ENCODE peak calls at places on chromosome 17, in five cellular contexts. L is transverse colon, O is lower lobe of right lung, Y is tibial nerve, A is IMR-90. S is an unnamed sample. For H3K9me3, the result is how much of the 10 kb centered on the place peaks cover.

GRCh38 chr17:47879028-47879585 is 16.9 kb upstream of the SP2 start:
- DNase-seq in O (no peak), Y (no peak), L (no peak), A (peak), S (no peak)

GRCh38 chr17:50127661-50128361 is 2.1 kb downstream of the SAMD14 start:
- DNase-seq in Y (no peak), O (no peak), L (no peak), A (peak), S (no peak)

GRCh38 chr17:28427372-28427771 is 21.4 kb upstream of the SLC46A1 start:
- DNase-seq in L (no peak), A (peak), Y (no peak), O (no peak), S (no peak)

GRCh38 chr17:8843344-8843743 is 24.1 kb downstream of the PIK3R6 start:
- DNase-seq in O (no peak), Y (no peak), A (no peak), L (no peak), S (no peak)

GRCh38 chr17:5821057-5821456 is 236.7 kb upstream of the NLRP1 start:
- DNase-seq in Y (no peak), A (peak), L (no peak), O (no peak), S (no peak)

GRCh38 chr17:58383892-58384462 is 32.0 kb upstream of the SUPT4H1 start:
- DNase-seq in L (no peak), Y (no peak), O (no peak), A (no peak), S (no peak)

GRCh38 chr17:40087903-40088718 is 12.3 kb downstream of the NR1D1 start:
- DNase-seq in O (no peak), Y (no peak), A (no peak), L (no peak), S (no peak)

GRCh38 chr17:15257316-15257925 is 7.7 kb downstream of the PMP22 start:
- DNase-seq in Y (peak), A (peak), L (peak), O (peak), S (peak)

GRCh38 chr17:8632087-8632486 is 1.6 kb upstream of the MYH10 start:
- DNase-seq in Y (no peak), O (no peak), A (no peak), L (no peak), S (no peak)

GRCh38 chr17:14813649-14814048 is 451.5 kb downstream of the PMP22 start:
- DNase-seq in Y (no peak), O (peak), A (no peak), L (no peak), S (no peak)

GRCh38 chr17:1907818-1908698 is 78.3 kb downstream of the RPA1 start:
- DNase-seq in A (peak), L (no peak), Y (no peak), O (no peak), S (no peak)

GRCh38 chr17:71600137-71600789 is 520.6 kb upstream of the SOX9 start:
- DNase-seq in Y (no peak), A (peak), O (no peak), L (no peak), S (no peak)

GRCh38 chr17:4920351-4921048 is 11.6 kb upstream of the GP1BA start:
- DNase-seq in O (peak), L (no peak), Y (no peak), A (peak), S (no peak)

GRCh38 chr17:49913226-49914095 is 55.5 kb upstream of the DLX4 start:
- DNase-seq in L (no peak), Y (no peak), A (peak), O (no peak), S (no peak)

GRCh38 chr17:45426561-45426960 is 6.1 kb downstream of the ARHGAP27 start:
- DNase-seq in L (no peak), A (no peak), O (peak), Y (no peak), S (no peak)

GRCh38 chr17:79009397-79010303 is at the start of gene CANT1:
- DNase-seq in A (peak), O (peak), Y (peak), L (peak), S (peak)

GRCh38 chr17:55224746-55225145 is 40.0 kb upstream of the HLF start:
- DNase-seq in L (no peak), Y (no peak), A (no peak), O (no peak), S (no peak)

GRCh38 chr17:1967092-1967662 is 58.0 kb downstream of the RTN4RL1 start:
- DNase-seq in O (no peak), L (no peak), A (no peak), Y (no peak), S (no peak)

GRCh38 chr17:7476474-7476873 is 3.0 kb downstream of the ZBTB4 start:
- DNase-seq in O (no peak), Y (no peak), A (peak), L (no peak), S (no peak)
- TF ChIP-seq CTCF in O (no peak), Y (no peak), A (no peak), L (no peak), S (no peak)

DNA sequence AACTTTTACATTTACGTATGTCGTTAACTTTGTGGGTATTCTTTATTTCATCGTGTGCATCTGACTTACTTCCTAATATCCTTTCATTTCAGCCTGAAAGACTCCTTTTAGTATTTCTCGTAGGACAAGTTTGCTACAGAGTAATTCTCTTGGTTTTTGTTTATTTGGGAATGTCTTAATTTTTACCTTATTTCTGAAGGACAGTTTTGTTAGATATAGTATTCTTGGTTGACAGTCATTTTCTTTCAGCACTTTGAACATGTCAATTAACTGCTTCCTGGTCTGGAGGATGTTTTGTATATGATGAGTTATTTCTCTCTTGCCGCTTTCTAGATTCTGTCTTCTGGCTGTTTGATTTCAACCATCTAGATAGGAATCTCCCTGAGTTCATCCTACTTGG is 109.2 kb upstream of the NACA2 start:
- DNase-seq in L (no peak), Y (no peak), A (no peak), O (no peak), S (no peak)
- H3K9me3 ChIP-seq in L (under half), Y (under half), A (under half), O (under half), S (under half)

GRCh38 chr17:66751771-66752170 is 83.1 kb upstream of the CACNG5 start:
- DNase-seq in O (no peak), A (no peak), L (no peak), Y (no peak), S (no peak)

GRCh38 chr17:66755944-66756290 is 79.0 kb upstream of the CACNG5 start:
- DNase-seq in Y (no peak), A (no peak), L (no peak), O (no peak), S (no peak)

GRCh38 chr17:66753126-66753920 is 81.6 kb upstream of the CACNG5 start:
- DNase-seq in L (no peak), O (no peak), Y (no peak), A (no peak), S (no peak)

GRCh38 chr17:66752411-66752810 is 82.5 kb upstream of the CACNG5 start:
- DNase-seq in Y (no peak), L (no peak), A (no peak), O (no peak), S (no peak)

DNA sequence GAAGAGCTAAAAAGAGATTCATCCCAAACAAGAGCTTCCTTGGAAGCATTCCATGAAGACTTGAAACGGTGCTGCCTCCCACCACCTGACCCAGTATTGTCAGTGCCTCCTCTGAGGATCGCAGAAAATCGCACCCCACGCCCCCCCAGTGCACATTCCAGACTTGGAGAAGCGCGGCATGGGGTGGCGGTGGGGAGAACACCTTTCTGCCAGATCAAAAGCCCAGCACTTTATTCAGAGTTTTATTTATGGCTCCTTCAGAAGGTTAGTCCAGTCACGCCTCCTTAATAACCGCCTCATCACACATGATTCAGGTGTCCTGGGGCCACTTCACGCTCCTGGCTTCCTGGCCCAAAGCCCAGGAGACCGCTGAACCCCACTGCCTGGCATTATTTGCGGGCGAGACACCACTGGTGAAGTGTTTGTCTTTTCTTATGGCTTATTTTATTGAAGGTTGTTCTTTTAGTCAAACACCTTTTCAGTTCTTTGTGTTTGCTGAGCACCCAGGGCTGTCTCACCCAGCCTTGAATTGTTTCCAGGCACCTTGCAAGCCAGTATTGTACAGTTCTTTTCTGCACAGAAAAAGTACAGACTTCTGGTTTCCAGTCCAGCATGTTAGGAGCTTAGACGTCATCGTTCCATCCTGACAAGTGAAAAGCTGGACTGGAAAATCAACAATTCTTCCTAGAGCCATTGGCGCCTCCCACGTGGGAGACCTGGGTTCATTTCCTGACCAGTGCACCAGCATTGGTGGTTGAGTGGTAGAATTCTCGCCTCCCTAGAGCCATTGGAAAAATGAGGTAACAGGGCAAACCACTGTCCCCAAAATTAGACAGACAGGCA is 79.6 kb upstream of the CACNG5 start:
- DNase-seq in A (no peak), L (peak), Y (no peak), O (no peak), S (no peak)
- TF ChIP-seq CTCF in A (no peak), L (no peak), Y (no peak), O (no peak), S (no peak)

GRCh38 chr17:9982159-9982558 is 77.1 kb upstream of the RCVRN start:
- DNase-seq in L (peak), A (no peak), Y (no peak), O (no peak), S (no peak)
- H3K9me3 ChIP-seq in L (under half), A (under half), Y (under half), O (under half), S (under half)

GRCh38 chr17:77011173-77012011 is 129.4 kb upstream of the SEC14L1 start:
- DNase-seq in O (peak), L (peak), A (peak), Y (peak), S (peak)
- TF ChIP-seq CTCF in O (peak), L (peak), A (peak), Y (no peak), S (peak)

GRCh38 chr17:9906616-9907015 is 1.5 kb upstream of the RCVRN start:
- DNase-seq in O (no peak), Y (no peak), L (no peak), A (no peak), S (no peak)
- H3K9me3 ChIP-seq in O (under half), Y (under half), L (under half), A (under half), S (under half)

DNA sequence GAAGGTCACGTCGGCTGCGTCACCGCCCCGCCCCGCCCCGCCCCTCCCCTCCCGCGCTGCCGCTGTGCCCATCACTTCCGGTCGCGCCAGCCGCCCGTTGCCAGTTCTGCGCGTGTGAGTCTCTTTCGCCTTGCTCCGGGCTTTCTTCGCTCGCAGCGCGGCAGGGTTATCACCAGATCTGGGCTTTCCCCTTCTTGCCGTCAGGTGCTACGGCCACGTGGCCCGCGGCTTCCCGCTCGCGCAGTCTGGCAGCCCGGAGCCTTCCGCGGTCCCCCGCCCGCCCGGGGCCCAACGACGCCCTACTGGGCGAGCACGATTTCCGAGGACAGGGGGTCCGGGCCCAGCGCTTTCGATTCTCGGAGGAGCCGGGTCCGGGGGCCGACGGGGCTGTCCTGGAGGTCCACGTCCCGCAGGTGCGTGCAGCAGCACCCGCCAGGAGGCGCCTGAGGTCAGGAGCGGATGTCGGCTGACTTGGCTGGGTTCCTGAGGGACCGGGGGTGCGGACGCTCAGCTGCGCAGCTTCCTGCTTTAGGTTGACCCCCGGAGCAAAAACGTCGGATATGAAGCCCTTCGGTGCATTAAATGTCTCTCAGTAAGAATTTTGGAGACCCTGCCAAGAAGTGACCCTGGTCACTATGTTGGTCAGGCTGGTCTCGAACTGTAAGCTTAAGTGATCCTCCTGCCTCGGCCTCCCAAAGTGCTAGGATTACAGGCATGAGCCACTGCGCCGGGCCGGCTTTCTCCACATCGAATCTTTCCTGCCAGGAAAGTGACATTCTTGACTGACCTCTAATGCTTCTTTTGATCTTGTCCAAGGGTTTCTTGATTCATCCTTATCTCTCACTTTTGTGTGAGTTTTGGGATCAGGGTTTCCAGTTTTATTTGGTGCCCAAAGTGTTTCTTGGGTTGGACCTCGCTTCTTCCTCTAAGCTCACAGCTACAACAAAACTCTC is at the start of gene METTL23:
- DNase-seq in O (peak), A (peak), L (peak), Y (peak), S (peak)
- TF ChIP-seq CTCF in O (peak), A (peak), L (peak), Y (peak), S (peak)

GRCh38 chr17:73787721-73788051 is 143.4 kb upstream of the SDK2 start:
- DNase-seq in A (no peak), Y (no peak), L (no peak), O (no peak), S (no peak)

GRCh38 chr17:73784015-73784603 is 139.9 kb upstream of the SDK2 start:
- DNase-seq in O (no peak), L (no peak), A (no peak), Y (no peak), S (no peak)

GRCh38 chr17:73785466-73785865 is 141.2 kb upstream of the SDK2 start:
- DNase-seq in Y (no peak), L (no peak), A (no peak), O (no peak), S (no peak)

GRCh38 chr17:73787036-73787720 is 142.9 kb upstream of the SDK2 start:
- DNase-seq in A (no peak), O (no peak), L (no peak), Y (no peak), S (no peak)

DNA sequence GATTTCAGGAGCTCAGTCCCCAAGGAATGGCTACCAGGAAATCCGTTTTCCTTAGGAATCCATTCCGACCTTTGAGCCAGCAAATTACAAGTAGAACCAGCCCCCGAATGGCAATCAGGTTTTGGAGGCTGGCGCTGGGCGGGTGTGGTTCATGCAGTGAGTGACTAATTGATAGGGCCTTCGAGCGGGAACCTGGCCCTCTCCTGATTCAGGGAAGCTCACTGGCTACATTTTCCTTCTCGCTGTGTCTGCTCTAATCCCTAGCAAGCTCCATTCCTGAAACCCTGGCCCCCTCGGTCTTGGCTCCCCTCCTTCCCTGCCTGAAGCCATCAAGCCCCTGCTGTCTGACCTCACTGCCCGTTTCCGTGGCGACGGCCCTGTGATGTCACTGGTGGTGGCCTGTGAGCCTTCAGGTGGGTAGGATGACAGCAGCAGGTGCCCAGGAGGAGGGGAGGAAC is 142.1 kb upstream of the SDK2 start:
- DNase-seq in O (no peak), A (no peak), L (peak), Y (no peak), S (peak)
- H3K9me3 ChIP-seq in O (under half), A (under half), L (under half), Y (under half), S (under half)